ENCODE peak calls at places on chromosomes 4 and X, in four cellular contexts. L is hippocampal formation, E is T-cell, X is cardiac fibroblast. D is an unnamed sample.

GRCh38 chr4:111631157-111631999 is 513.9 kb upstream of the FAM241A start:
- DNase-seq in X (peak), E (no peak), L (peak), D (peak)

GRCh38 chr4:108172780-108173598 is 4.3 kb upstream of the LEF1 start:
- DNase-seq in X (peak), L (no peak), E (peak), D (peak)

GRCh38 chr4:174940002-174940401 is 21.8 kb downstream of the ADAM29 start:
- DNase-seq in L (no peak), E (no peak), X (no peak), D (no peak)

GRCh38 chr4:88843067-88843723 is 145.6 kb upstream of the NAP1L5 start:
- DNase-seq in E (no peak), X (peak), L (no peak), D (no peak)

GRCh38 chr4:38860788-38861424 is 4.3 kb upstream of the TLR6 start:
- DNase-seq in E (peak), L (no peak), X (peak), D (peak)

GRCh38 chr4:65249111-65249510 is 421.2 kb downstream of the EPHA5 start:
- DNase-seq in X (no peak), L (no peak), E (no peak), D (no peak)

GRCh38 chr4:52566136-52567031 is 92.7 kb downstream of the USP46 start:
- DNase-seq in X (no peak), E (no peak), L (no peak), D (no peak)

GRCh38 chr4:8544282-8544681 is 35.9 kb upstream of the GPR78 start:
- DNase-seq in X (no peak), E (no peak), L (no peak), D (no peak)

GRCh38 chr4:86498560-86499166 is 95.5 kb upstream of the PTPN13 start:
- DNase-seq in L (peak), E (no peak), X (peak), D (peak)

GRCh38 chr4:94442251-94442650 is 9.5 kb upstream of the PDLIM5 start:
- DNase-seq in L (no peak), X (no peak), E (no peak), D (peak)

GRCh38 chrX:41116948-41117347 is 31.7 kb downstream of the USP9X start:
- DNase-seq in X (no peak), E (no peak), L (no peak), D (peak)

GRCh38 chrX:48071064-48071985 is at the start of gene ZNF630:
- DNase-seq in E (peak), L (peak), X (peak), D (no peak)

GRCh38 chr4:83358410-83358809 is 23.8 kb upstream of the HPSE start:
- DNase-seq in E (no peak), L (no peak), X (peak), D (peak)